ENCODE peak calls at places on chromosomes 13 and 19, in ten cellular contexts. P is PC-3, W is endodermal cell, B is astrocyte, T is fibroblast of lung, L is mesenchymal stem cell, Z is Karpas-422, K is H9, Y is mammary epithelial cell, A is IMR-90. H is an unnamed sample.

GRCh38 chr19:14517840-14518505 is at the start of gene DNAJB1:
- DNase-seq in P (peak), W (peak), B (peak), T (peak), L (peak), Z (peak), K (no peak), Y (peak), A (peak), H (peak)

GRCh38 chr13:71169125-71169524 is 697.9 kb downstream of the DACH1 start:
- DNase-seq in P (no peak), W (no peak), B (peak), T (no peak), L (no peak), Z (no peak), K (no peak), Y (no peak), A (no peak), H (no peak)

GRCh38 chr13:48571121-48571901 is 38.4 kb upstream of the RCBTB2 start:
- DNase-seq in P (no peak), W (no peak), B (peak), T (peak), L (peak), Z (peak), K (no peak), Y (peak), A (peak), H (peak)

GRCh38 chr19:50720921-50721291 is 1.3 kb upstream of the SHANK1 start:
- DNase-seq in P (peak), W (peak), B (no peak), T (no peak), L (peak), Z (peak), K (no peak), Y (peak), A (peak), H (peak)

GRCh38 chr19:6100284-6100915 is 9.9 kb downstream of the RFX2 start:
- DNase-seq in P (no peak), W (no peak), B (no peak), T (no peak), L (peak), Z (no peak), K (no peak), Y (no peak), A (no peak), H (no peak)

GRCh38 chr19:9857920-9858746 is 23.0 kb downstream of the PIN1 start:
- DNase-seq in P (no peak), W (no peak), B (no peak), T (no peak), L (no peak), Z (no peak), K (no peak), Y (peak), A (no peak), H (no peak)

GRCh38 chr13:46555722-46556121 is 2.8 kb downstream of the LRCH1 start:
- DNase-seq in P (peak), W (no peak), B (no peak), T (no peak), L (no peak), Z (no peak), K (no peak), Y (no peak), A (no peak), H (no peak)

GRCh38 chr13:21674271-21675009 is 3.6 kb downstream of the FGF9 start:
- DNase-seq in P (no peak), W (peak), B (no peak), T (no peak), L (no peak), Z (no peak), K (peak), Y (no peak), A (no peak), H (no peak)

GRCh38 chr13:46389985-46390384 is 2.9 kb upstream of the RUBCNL start:
- DNase-seq in P (peak), W (peak), B (no peak), T (no peak), L (no peak), Z (no peak), K (no peak), Y (peak), A (no peak), H (no peak)

GRCh38 chr13:86085890-86086289 is 286.7 kb upstream of the SLITRK6 start:
- DNase-seq in P (peak), W (no peak), B (no peak), T (no peak), L (no peak), Z (peak), K (no peak), Y (no peak), A (no peak), H (no peak)

GRCh38 chr13:48121733-48122132 is 26.8 kb upstream of the MED4 start:
- DNase-seq in P (no peak), W (no peak), B (no peak), T (peak), L (peak), Z (no peak), K (no peak), Y (no peak), A (no peak), H (no peak)

GRCh38 chr13:39655041-39655568 is 357 bp upstream of the COG6 start:
- DNase-seq in P (no peak), W (no peak), B (no peak), T (no peak), L (no peak), Z (peak), K (no peak), Y (no peak), A (no peak), H (no peak)

GRCh38 chr13:114045113-114045735 is 71.3 kb upstream of the C13orf46 start:
- DNase-seq in P (no peak), W (no peak), B (no peak), T (no peak), L (no peak), Z (no peak), K (no peak), Y (no peak), A (no peak), H (no peak)

GRCh38 chr13:94248454-94249233 is 230.8 kb downstream of the DCT start:
- DNase-seq in P (no peak), W (no peak), B (no peak), T (peak), L (no peak), Z (no peak), K (no peak), Y (peak), A (peak), H (no peak)

GRCh38 chr13:26949701-26950345 is 189.2 kb upstream of the GPR12 start:
- DNase-seq in P (no peak), W (no peak), B (no peak), T (no peak), L (no peak), Z (no peak), K (no peak), Y (no peak), A (no peak), H (no peak)

GRCh38 chr19:31610036-31610435 is 260.8 kb upstream of the TSHZ3 start:
- DNase-seq in P (no peak), W (no peak), B (no peak), T (no peak), L (peak), Z (no peak), K (no peak), Y (no peak), A (no peak), H (peak)

GRCh38 chr19:294341-294818 is 3.2 kb upstream of the PLPP2 start:
- DNase-seq in P (no peak), W (peak), B (no peak), T (no peak), L (peak), Z (no peak), K (peak), Y (no peak), A (peak), H (peak)

GRCh38 chr19:54077334-54077733 is 3.8 kb downstream of the TARM1 start:
- DNase-seq in P (no peak), W (no peak), B (no peak), T (no peak), L (no peak), Z (no peak), K (no peak), Y (no peak), A (no peak), H (no peak)

GRCh38 chr13:68439821-68440220 is 1209.7 kb upstream of the PCDH9 start:
- DNase-seq in P (peak), W (no peak), B (peak), T (peak), L (no peak), Z (no peak), K (no peak), Y (no peak), A (no peak), H (peak)

GRCh38 chr13:108419768-108420167 is 150.2 kb downstream of the TNFSF13B start:
- DNase-seq in P (no peak), W (no peak), B (no peak), T (no peak), L (no peak), Z (no peak), K (no peak), Y (no peak), A (no peak), H (no peak)

GRCh38 chr13:79197933-79198332 is 208.1 kb downstream of the RBM26 start:
- DNase-seq in P (no peak), W (no peak), B (no peak), T (no peak), L (no peak), Z (no peak), K (no peak), Y (no peak), A (no peak), H (no peak)

GRCh38 chr19:30344446-30345425 is 27.4 kb upstream of the ZNF536 start:
- DNase-seq in P (peak), W (no peak), B (no peak), T (no peak), L (no peak), Z (peak), K (no peak), Y (no peak), A (no peak), H (peak)

GRCh38 chr13:82467626-82468025 is 1414.6 kb downstream of the SLITRK1 start:
- DNase-seq in P (no peak), W (no peak), B (no peak), T (no peak), L (no peak), Z (no peak), K (no peak), Y (no peak), A (no peak), H (no peak)

GRCh38 chr13:50129923-50130685 is 114.9 kb downstream of the KCNRG start:
- DNase-seq in P (peak), W (peak), B (no peak), T (peak), L (peak), Z (peak), K (peak), Y (no peak), A (no peak), H (peak)

GRCh38 chr19:35717665-35718344 is at the start of gene KMT2B:
- DNase-seq in P (peak), W (no peak), B (no peak), T (no peak), L (no peak), Z (no peak), K (peak), Y (peak), A (no peak), H (no peak)
- H3K9ac ChIP-seq in P (peak), W (peak), B (peak), T (peak), L (peak), Z (peak), K (peak), Y (peak), A (peak), H (peak)

DNA sequence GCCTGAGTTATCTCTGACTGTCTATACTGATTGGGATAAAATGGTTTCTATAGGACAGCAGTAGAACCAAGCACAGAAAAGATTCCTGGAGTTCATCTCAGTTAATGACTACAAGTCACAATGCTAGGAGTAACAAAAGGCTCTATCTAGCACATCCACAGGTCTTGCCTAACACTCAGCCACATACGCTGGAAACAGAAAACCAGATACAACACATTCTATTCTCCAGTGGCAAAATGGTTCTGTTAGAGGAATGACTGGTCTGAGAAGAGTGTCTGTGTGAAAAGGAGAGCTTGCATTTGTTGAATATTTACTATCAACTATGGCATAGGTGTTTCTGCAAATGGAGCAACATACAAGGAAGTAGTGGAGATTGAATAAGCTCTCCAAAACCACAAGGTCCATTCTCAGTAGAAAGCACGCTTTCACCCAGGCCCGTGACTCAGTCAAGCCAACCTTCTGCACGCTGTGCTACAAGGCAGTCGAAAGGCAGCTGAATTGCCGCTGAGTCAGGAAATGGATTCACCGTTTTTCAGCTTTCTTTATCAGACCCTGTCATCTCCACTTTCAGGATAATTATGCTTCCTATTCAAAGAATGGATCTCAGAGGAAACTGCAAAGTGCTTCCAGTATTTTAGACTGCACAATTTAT is 761.4 kb downstream of the EFNB2 start:
- DNase-seq in P (peak), W (no peak), B (peak), T (peak), L (peak), Z (no peak), K (no peak), Y (no peak), A (peak), H (peak)
- H3K9ac ChIP-seq in P (no peak), W (no peak), B (no peak), T (no peak), L (no peak), Z (no peak), K (no peak), Y (no peak), A (no peak), H (no peak)

GRCh38 chr19:46785980-46786235 is 2.5 kb downstream of the SLC1A5 start:
- DNase-seq in P (no peak), W (no peak), B (no peak), T (no peak), L (no peak), Z (no peak), K (no peak), Y (no peak), A (no peak), H (no peak)

GRCh38 chr19:46785054-46785979 is 3.1 kb downstream of the SLC1A5 start:
- DNase-seq in P (no peak), W (no peak), B (no peak), T (no peak), L (no peak), Z (peak), K (no peak), Y (no peak), A (peak), H (peak)

GRCh38 chr19:46784262-46785053 is 3.9 kb downstream of the SLC1A5 start:
- DNase-seq in P (peak), W (peak), B (peak), T (peak), L (peak), Z (peak), K (peak), Y (peak), A (peak), H (peak)

GRCh38 chr19:46783670-46784069 is 4.7 kb downstream of the SLC1A5 start:
- DNase-seq in P (no peak), W (no peak), B (no peak), T (no peak), L (no peak), Z (peak), K (no peak), Y (no peak), A (no peak), H (no peak)

DNA sequence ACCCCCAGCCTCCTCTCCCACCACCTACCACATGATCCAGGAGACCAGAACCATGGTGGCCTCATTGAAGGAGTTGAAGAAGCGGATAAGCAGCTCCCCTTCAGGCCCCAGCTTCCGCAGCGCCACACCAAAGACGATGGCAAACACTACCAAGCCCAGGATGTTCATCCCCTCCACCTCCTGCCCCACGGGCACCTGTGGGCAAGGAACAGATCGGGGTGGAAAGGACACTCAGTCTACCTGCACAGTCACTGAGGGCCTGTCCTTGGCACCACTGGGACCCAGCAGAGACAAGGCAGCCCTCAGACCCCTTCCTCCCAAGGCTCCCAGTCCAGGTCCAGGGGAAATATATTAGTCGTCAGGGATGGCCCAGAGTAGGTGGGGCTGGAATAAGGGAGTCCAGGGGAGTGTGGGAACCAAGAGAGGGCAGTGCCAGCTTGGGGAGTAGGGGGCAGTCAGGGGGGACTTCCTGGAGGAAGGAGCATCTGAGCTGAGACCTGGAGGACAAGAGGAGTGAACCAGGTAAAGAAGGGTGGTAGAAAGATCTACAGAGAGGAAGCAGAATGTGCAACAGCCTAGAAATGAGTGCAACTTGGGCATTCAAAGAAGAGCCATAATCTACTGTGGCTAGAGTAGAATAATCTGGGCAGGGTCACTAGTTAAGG is 5.9 kb downstream of the SLC1A5 start:
- DNase-seq in P (no peak), W (no peak), B (no peak), T (no peak), L (no peak), Z (no peak), K (no peak), Y (no peak), A (no peak), H (no peak)
- H3K9ac ChIP-seq in P (no peak), W (no peak), B (no peak), T (no peak), L (no peak), Z (no peak), K (no peak), Y (no peak), A (peak), H (no peak)

DNA sequence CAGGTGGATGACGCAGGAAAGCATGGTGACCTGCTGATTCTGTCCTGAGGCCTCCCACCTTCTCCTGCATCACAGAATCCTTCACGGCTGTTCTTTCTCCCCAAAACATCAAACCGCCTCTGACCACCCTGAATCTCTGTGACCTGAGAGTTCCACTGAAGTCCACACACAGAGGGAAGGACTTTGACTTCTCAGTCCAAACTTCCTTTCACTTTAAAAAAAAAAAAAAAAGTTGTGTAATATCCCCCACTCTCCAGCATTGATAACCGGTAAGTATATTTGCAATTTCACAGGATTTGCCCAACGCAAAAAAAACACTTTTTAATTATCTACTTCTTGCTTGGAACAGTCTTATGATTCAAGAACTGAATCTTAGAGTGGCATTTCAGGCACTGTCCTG is 259.5 kb upstream of the IRS2 start:
- DNase-seq in P (no peak), W (no peak), B (no peak), T (no peak), L (no peak), Z (no peak), K (no peak), Y (no peak), A (no peak), H (no peak)
- H3K9ac ChIP-seq in P (no peak), W (no peak), B (no peak), T (no peak), L (no peak), Z (no peak), K (no peak), Y (no peak), A (no peak), H (no peak)

DNA sequence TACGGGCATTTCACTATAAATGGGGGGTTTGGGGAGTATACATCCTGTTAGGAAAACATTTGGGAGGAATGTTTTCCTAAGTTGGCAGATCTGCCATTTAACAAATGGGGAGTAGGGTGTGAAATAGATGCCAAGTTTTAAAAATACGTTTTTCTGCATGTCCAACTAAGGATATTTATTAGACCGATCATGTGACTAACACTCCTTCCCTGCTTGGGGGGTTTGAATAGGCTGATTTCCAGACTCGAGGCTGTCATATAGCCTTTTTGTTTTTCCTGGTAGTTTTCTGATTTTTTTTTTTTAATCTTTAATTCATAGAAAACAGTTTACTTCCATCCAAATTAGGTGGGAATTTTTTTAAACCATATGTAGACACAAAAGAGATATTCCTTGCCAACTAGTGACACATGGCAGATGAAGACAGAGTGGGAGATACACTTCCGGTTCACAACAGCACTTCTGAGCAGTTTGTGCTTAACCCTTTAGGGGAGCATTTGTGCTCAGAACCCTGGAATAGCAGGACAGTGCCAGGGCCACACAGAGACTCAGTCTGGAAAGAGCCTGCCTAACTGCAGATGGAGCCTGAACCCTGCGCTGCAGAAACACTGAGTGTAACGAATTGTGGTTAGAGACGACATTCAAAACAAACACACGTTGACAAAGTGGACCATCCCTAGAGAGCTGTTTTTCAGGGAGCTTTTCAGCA is 5.6 kb upstream of the GATAD2A start:
- DNase-seq in P (no peak), W (no peak), B (peak), T (peak), L (peak), Z (no peak), K (no peak), Y (no peak), A (peak), H (no peak)
- H3K9ac ChIP-seq in P (no peak), W (no peak), B (peak), T (no peak), L (peak), Z (no peak), K (no peak), Y (no peak), A (peak), H (no peak)

DNA sequence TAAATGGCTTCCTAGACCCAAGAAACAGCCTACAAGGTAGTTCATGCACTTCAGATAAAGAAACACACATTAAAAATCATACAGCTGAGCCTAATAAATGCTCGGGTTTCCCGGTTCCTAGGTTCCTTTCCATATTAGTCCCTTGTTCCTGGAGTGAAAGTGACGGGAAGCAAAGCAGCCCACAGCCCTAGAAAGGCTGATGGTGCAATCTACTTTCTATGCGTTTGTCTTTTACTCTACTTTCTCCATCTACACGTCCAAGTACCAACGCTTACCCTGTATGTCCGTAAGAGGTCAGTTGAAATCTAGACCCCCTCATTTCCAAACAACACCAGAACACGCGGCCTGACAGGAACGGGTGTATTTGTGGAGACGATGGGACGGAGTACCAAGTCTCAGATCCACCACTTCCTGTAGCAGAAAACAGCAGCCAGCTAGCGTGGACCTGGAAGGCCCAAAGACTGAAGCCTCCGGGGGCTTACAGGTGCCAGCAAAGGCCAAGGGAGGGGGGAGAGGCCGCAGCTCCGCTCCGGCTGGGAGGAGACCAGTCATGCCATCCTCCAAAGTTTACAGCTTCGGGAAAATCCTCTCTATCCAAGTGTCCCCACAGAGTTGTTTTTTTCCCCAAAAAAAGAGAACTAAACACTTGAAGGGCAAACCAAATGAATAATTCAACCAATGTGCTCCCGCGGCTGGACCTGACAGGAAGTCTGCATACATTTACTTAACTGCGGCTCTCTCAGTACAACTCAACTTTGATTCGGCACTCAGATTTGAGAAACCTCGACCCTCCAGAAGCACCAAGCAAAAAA is 34.1 kb downstream of the STK24 start:
- DNase-seq in P (no peak), W (no peak), B (no peak), T (no peak), L (no peak), Z (no peak), K (no peak), Y (no peak), A (no peak), H (no peak)
- H3K9ac ChIP-seq in P (no peak), W (no peak), B (no peak), T (no peak), L (peak), Z (no peak), K (no peak), Y (no peak), A (no peak), H (no peak)

GRCh38 chr13:23626730-23627129 is 56.5 kb downstream of the TNFRSF19 start:
- DNase-seq in P (no peak), W (no peak), B (no peak), T (no peak), L (no peak), Z (peak), K (no peak), Y (no peak), A (no peak), H (no peak)
- H3K9ac ChIP-seq in P (no peak), W (no peak), B (no peak), T (no peak), L (no peak), Z (no peak), K (no peak), Y (no peak), A (no peak), H (no peak)

H was measured in trophoblast cell.